ENCODE peak calls at places on chromosomes 16 and 17, in six cellular contexts. T is IMR-90, O is neuronal stem cell, G is H1, J is trophoblast cell, B is H9. C is an unnamed sample.

GRCh38 chr17:79977711-79978544 is 57.7 kb downstream of the TBC1D16 start:
- DNase-seq in T (no peak), O (no peak), G (no peak), J (no peak), B (peak), C (no peak)

GRCh38 chr17:50839591-50840310 is 4.4 kb downstream of the WFIKKN2 start:
- DNase-seq in T (no peak), O (no peak), G (no peak), J (no peak), B (peak), C (no peak)

GRCh38 chr17:57806083-57806830 is 43.6 kb downstream of the MRPS23 start:
- DNase-seq in T (no peak), O (no peak), G (no peak), J (no peak), B (peak), C (no peak)

GRCh38 chr16:56294599-56294998 is 103.3 kb downstream of the GNAO1 start:
- DNase-seq in T (peak), O (no peak), G (no peak), J (no peak), B (no peak), C (peak)

GRCh38 chr17:48162946-48163506 is 55.5 kb downstream of the SNX11 start:
- DNase-seq in T (no peak), O (no peak), G (no peak), J (no peak), B (no peak), C (peak)

GRCh38 chr16:13793788-13794461 is 126.0 kb upstream of the ERCC4 start:
- DNase-seq in T (no peak), O (no peak), G (no peak), J (no peak), B (no peak), C (no peak)

GRCh38 chr17:30332057-30332542 is 1.8 kb downstream of the TMIGD1 start:
- DNase-seq in T (peak), O (no peak), G (no peak), J (no peak), B (no peak), C (peak)

GRCh38 chr17:48471807-48472484 is 41.9 kb upstream of the SKAP1 start:
- DNase-seq in T (no peak), O (no peak), G (no peak), J (no peak), B (peak), C (no peak)

GRCh38 chr16:57310801-57311200 is 26.3 kb upstream of the PLLP start:
- DNase-seq in T (no peak), O (no peak), G (no peak), J (no peak), B (no peak), C (no peak)

GRCh38 chr17:42456223-42457106 is 2.2 kb upstream of the ATP6V0A1 start:
- DNase-seq in T (peak), O (no peak), G (no peak), J (no peak), B (no peak), C (peak)

GRCh38 chr17:17495448-17496188 is 577 bp downstream of the RASD1 start:
- DNase-seq in T (peak), O (peak), G (peak), J (no peak), B (no peak), C (no peak)

GRCh38 chr17:43033947-43034622 is 9.1 kb downstream of the RND2 start:
- DNase-seq in T (no peak), O (peak), G (no peak), J (no peak), B (no peak), C (no peak)

GRCh38 chr16:11800385-11800718 is 3.3 kb upstream of the ZC3H7A start:
- DNase-seq in T (no peak), O (no peak), G (no peak), J (no peak), B (no peak), C (no peak)

GRCh38 chr17:82978765-82979349 is 100.6 kb upstream of the METRNL start:
- DNase-seq in T (no peak), O (no peak), G (no peak), J (no peak), B (no peak), C (no peak)

GRCh38 chr16:86306046-86306644 is 204.2 kb upstream of the FOXF1 start:
- DNase-seq in T (peak), O (no peak), G (no peak), J (no peak), B (no peak), C (peak)

GRCh38 chr16:53518550-53519416 is 15.8 kb upstream of the AKTIP start:
- DNase-seq in T (peak), O (no peak), G (no peak), J (no peak), B (no peak), C (no peak)

GRCh38 chr17:81429353-81429774 is 34.1 kb downstream of the BAHCC1 start:
- DNase-seq in T (peak), O (no peak), G (no peak), J (no peak), B (no peak), C (no peak)

GRCh38 chr16:88315543-88316105 is 67.1 kb upstream of the ZNF469 start:
- DNase-seq in T (peak), O (no peak), G (no peak), J (no peak), B (no peak), C (peak)

GRCh38 chr17:31533546-31534155 is 142.2 kb downstream of the RAB11FIP4 start:
- DNase-seq in T (peak), O (peak), G (peak), J (peak), B (peak), C (peak)

GRCh38 chr16:59633996-59634579 is 900.0 kb upstream of the GOT2 start:
- DNase-seq in T (peak), O (no peak), G (no peak), J (no peak), B (no peak), C (peak)

GRCh38 chr16:81432899-81433560 is 11.6 kb upstream of the CMIP start:
- DNase-seq in T (no peak), O (no peak), G (no peak), J (no peak), B (peak), C (no peak)

GRCh38 chr16:70720431-70721201 is 34.8 kb upstream of the MTSS2 start:
- DNase-seq in T (no peak), O (no peak), G (no peak), J (peak), B (no peak), C (no peak)

GRCh38 chr16:89020068-89020924 is 43.3 kb upstream of the CBFA2T3 start:
- DNase-seq in T (no peak), O (no peak), G (no peak), J (no peak), B (no peak), C (no peak)

GRCh38 chr17:12965988-12966387 is 51.8 kb downstream of the ELAC2 start:
- DNase-seq in T (no peak), O (no peak), G (no peak), J (no peak), B (no peak), C (no peak)

GRCh38 chr16:30697264-30698138 is 1.5 kb upstream of the SRCAP start:
- DNase-seq in T (peak), O (no peak), G (no peak), J (no peak), B (no peak), C (no peak)

GRCh38 chr16:70610273-70611223 is 35.8 kb upstream of the IL34 start:
- DNase-seq in T (no peak), O (no peak), G (no peak), J (no peak), B (no peak), C (no peak)

GRCh38 chr17:40490289-40490853 is 11.1 kb downstream of the TNS4 start:
- DNase-seq in T (peak), O (no peak), G (peak), J (no peak), B (peak), C (peak)
- H3K23ac ChIP-seq in T (peak), O (no peak), G (no peak), J (no peak), B (no peak), C (no peak)

GRCh38 chr16:67034478-67034877 is 5.5 kb downstream of the CBFB start:
- DNase-seq in T (peak), O (no peak), G (peak), J (no peak), B (no peak), C (no peak)
- H4K91ac ChIP-seq in T (no peak), O (no peak), G (no peak), J (no peak), B (no peak), C (no peak)

DNA sequence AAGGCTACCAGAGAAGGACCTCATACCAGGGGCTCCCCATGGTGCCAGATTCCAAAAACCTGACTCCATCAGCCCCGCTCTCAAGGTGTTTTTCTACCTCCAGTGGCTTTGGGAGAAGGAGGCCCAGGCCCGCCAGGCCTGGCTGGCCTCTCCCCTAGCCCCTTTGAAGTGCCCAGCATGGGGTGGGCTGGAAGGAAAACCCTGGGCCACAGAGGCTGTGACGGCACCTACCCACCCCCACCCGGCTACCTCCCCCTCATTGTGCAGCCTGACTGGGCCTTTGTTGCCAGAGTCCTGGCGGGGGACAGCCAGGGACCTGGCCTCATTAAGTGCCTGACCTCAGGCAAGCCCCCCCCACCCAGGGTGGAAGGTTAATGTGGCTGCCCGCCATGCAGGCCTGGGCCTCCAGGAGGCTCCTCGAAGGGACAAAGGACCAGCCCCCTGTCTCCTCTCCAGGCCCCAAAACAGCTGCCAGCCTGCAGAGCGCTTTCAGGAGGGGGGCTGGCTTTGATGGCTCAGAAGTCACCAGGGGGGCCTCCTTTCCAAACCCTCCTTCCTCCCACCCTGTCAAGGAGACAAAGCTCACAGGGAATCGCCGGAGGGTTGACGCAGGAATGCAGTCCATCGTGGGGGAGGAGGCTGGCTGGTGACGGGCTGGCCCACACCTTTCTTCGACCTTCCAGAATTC is 159.4 kb downstream of the ZNF423 start:
- DNase-seq in T (no peak), O (peak), G (peak), J (peak), B (peak), C (no peak)
- H3K23ac ChIP-seq in T (no peak), O (no peak), G (no peak), J (no peak), B (no peak), C (no peak)

DNA sequence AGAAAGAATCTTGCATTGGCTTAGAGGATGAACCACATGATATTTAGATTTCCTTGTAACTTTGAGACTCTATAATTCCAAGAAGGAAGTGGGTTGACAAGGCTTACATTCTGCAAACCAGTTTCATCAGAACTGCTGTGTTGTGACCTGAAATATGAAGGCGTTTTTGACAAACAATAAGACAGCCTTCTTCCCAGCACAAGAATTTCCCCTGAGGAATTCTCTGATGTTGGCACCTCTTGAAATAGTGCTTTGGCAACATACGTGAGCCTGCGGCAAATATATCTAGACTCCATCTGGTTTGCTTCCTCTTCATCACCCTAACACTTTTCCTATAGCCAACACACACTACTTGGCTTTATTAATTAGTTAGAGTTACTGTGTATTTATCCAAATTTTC is 585.5 kb upstream of the SOX9 start:
- DNase-seq in T (no peak), O (no peak), G (no peak), J (no peak), B (no peak), C (no peak)
- H4K91ac ChIP-seq in T (no peak), O (no peak), G (no peak), J (no peak), B (no peak), C (no peak)

GRCh38 chr17:72123496-72123963 is 2.7 kb downstream of the SOX9 start:
- DNase-seq in T (no peak), O (no peak), G (peak), J (no peak), B (no peak), C (no peak)
- H3K23ac ChIP-seq in T (peak), O (peak), G (no peak), J (no peak), B (no peak), C (no peak)

DNA sequence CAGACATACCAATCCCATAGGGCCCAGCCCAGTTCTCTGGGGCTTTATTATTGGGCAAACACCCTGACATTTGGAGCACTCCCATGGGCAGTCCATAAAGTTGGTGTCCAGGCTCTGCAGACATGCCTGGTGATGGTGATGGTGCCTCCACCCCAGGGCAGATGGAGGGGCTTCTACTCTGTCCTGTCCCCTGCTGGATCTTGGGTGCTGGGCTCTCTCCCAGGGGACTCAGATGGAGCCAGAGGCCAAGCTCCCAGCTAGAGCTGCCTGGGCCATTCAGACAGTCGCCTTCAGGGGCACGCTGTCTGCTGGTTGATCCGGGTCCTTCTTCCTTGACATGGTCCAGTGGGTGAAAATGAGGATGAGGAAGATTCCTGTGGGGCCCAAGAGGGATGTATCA is 10.6 kb downstream of the CDH16 start:
- DNase-seq in T (no peak), O (no peak), G (no peak), J (no peak), B (no peak), C (no peak)
- H4K91ac ChIP-seq in T (no peak), O (no peak), G (no peak), J (no peak), B (no peak), C (no peak)

GRCh38 chr16:68644715-68645493 is at the start of gene CDH3:
- DNase-seq in T (no peak), O (no peak), G (peak), J (peak), B (peak), C (peak)
- H3K23ac ChIP-seq in T (no peak), O (peak), G (no peak), J (no peak), B (no peak), C (peak)

GRCh38 chr16:25699069-25699468 is 7.3 kb downstream of the HS3ST4 start:
- DNase-seq in T (no peak), O (no peak), G (no peak), J (peak), B (no peak), C (no peak)

GRCh38 chr16:25700547-25700946 is 8.8 kb downstream of the HS3ST4 start:
- DNase-seq in T (no peak), O (no peak), G (no peak), J (no peak), B (no peak), C (no peak)
- H4K91ac ChIP-seq in T (no peak), O (no peak), G (no peak), J (no peak), B (no peak), C (no peak)

DNA sequence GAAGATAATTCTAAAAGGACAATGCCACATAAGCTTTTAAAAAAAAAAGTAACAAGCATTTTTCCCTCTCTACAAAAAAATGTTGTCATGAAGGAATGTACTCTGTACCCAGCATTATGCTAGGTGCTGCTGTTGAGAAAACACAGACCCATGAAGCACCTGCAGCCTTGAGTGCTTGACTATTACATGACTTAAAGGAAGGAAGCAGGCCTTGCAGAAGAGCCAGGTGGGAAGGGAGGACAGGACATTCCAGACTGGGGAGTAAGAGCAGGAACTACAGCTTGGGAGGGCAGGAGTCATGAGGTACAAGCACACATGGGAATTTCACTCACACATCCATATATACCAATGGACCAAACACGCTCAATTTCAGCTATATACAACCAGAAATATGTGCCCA is 3.8 kb downstream of the MYO1D start:
- DNase-seq in T (no peak), O (no peak), G (no peak), J (peak), B (no peak), C (no peak)
- H3K23ac ChIP-seq in T (no peak), O (no peak), G (no peak), J (no peak), B (no peak), C (no peak)

DNA sequence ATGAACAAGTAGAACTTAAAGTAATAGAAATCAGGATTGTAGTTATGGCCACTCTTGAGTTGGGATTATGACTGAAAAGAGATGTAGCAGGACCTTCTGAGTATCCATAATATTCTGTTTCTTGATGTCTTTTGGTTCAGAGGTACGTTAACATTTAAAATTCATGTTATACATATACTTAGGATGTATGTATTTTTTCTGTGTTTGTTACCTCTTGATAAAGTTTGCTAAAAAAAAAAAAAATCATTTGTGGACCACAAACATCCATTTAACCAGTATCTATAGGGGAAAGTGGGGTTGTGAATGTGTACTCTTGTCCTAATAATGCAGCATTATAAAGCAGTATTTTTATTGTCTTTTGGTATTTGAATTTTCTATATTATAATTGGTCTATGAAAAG is 65.6 kb downstream of the BCAS3 start:
- DNase-seq in T (no peak), O (no peak), G (no peak), J (no peak), B (no peak), C (no peak)
- H4K91ac ChIP-seq in T (no peak), O (no peak), G (no peak), J (no peak), B (no peak), C (no peak)